ENCODE peak calls at places on chromosomes 4 and X, in seven cellular contexts. Q is substantia nigra, W is astrocyte of the cerebellum, G is myocyte, A is NCI-H1105, C is B cell, I is Peyer's patch. X is an unnamed sample.

GRCh38 chrX:45775462-45775861 is 574.8 kb upstream of the DIPK2B start:
- DNase-seq in I (no peak), Q (no peak), G (peak), W (no peak), C (no peak), A (no peak), X (no peak)

GRCh38 chr4:22634541-22635181 is 58.1 kb upstream of the GBA3 start:
- DNase-seq in I (no peak), G (no peak), W (no peak), C (peak), Q (no peak), A (no peak), X (no peak)

GRCh38 chr4:124334119-124334518 is 378.4 kb downstream of the ANKRD50 start:
- DNase-seq in G (peak), W (peak), I (no peak), A (peak), Q (no peak), C (no peak), X (peak)

GRCh38 chr4:1113311-1114009 is at the start of gene RNF212:
- DNase-seq in A (no peak), C (peak), I (no peak), Q (no peak), W (no peak), G (no peak), X (peak)

GRCh38 chrX:48890934-48891401 is 6.6 kb downstream of the TIMM17B start:
- DNase-seq in Q (no peak), A (peak), C (no peak), I (peak), G (peak), W (no peak), X (no peak)

GRCh38 chrX:3576886-3577516 is 136.4 kb downstream of the PRKX start:
- DNase-seq in G (peak), Q (no peak), I (no peak), A (no peak), W (no peak), C (no peak), X (no peak)

GRCh38 chrX:101659601-101660063 is at the start of gene ARMCX2:
- DNase-seq in A (peak), C (peak), I (peak), W (peak), G (peak), Q (peak), X (peak)

GRCh38 chrX:123432362-123433150 is 248.5 kb downstream of the GRIA3 start:
- DNase-seq in I (no peak), G (no peak), W (no peak), Q (no peak), C (no peak), A (no peak), X (no peak)

X was measured in colonic mucosa.